ENCODE peak calls at places on chromosomes 4 and X, in five cellular contexts. B, U, F, P and W are unnamed samples.

GRCh38 chrX:49186125-49187027 is at the start of gene PRICKLE3:
- DNase-seq in U (no peak), B (peak; percentile 92), F (peak; percentile 74), P (peak; percentile 84), W (no peak)

GRCh38 chrX:54178100-54178940 is 4.7 kb downstream of the FAM120C start:
- DNase-seq in U (no peak), F (no peak), P (no peak), B (no peak), W (peak; percentile 72)

GRCh38 chr4:13496605-13497004 is 12.5 kb upstream of the RAB28 start:
- DNase-seq in U (no peak), P (no peak), B (no peak), F (peak; percentile 10), W (no peak)

GRCh38 chrX:152086141-152086540 is 52.2 kb downstream of the MAGEA10 start:
- DNase-seq in F (no peak), B (no peak), U (no peak), P (no peak), W (no peak)

GRCh38 chr4:166827167-166827566 is 407.1 kb downstream of the SPOCK3 start:
- DNase-seq in P (no peak), U (no peak), B (no peak), F (no peak), W (no peak)

GRCh38 chr4:10079951-10080873 is 36.4 kb downstream of the WDR1 start:
- DNase-seq in F (no peak), U (no peak), P (no peak), B (no peak), W (no peak)

GRCh38 chr4:81504685-81505598 is 33.2 kb upstream of the RASGEF1B start:
- DNase-seq in P (no peak), B (no peak), U (no peak), F (no peak), W (no peak)

GRCh38 chrX:1207496-1208025 is 4.9 kb downstream of the CRLF2 start:
- DNase-seq in U (no peak), B (no peak), F (no peak), P (no peak), W (no peak)

GRCh38 chr4:112944006-112944405 is 105.4 kb upstream of the ANK2 start:
- DNase-seq in B (no peak), P (no peak), U (no peak), F (no peak), W (no peak)

GRCh38 chrX:11423949-11424348 is 130.7 kb downstream of the AMELX start:
- DNase-seq in U (no peak), B (no peak), P (no peak), F (no peak), W (no peak)

GRCh38 chrX:9279271-9279596 is 185.6 kb upstream of the TBL1X start:
- DNase-seq in B (no peak), U (no peak), P (no peak), F (no peak), W (no peak)

GRCh38 chr4:122503214-122503613 is 46.7 kb upstream of the IL2 start:
- DNase-seq in U (no peak), B (no peak), F (no peak), P (no peak), W (no peak)

GRCh38 chr4:140726776-140727500 is 29.2 kb downstream of the TBC1D9 start:
- DNase-seq in U (no peak), F (no peak), B (no peak), P (no peak), W (peak; percentile 54)

GRCh38 chr4:127782275-127783025 is at the start of gene HSPA4L:
- DNase-seq in U (peak; percentile 63), P (peak; percentile 47), F (peak; percentile 33), B (peak; percentile 74), W (peak; percentile 32)

GRCh38 chr4:76665139-76665538 is 230.1 kb downstream of the SHROOM3 start:
- DNase-seq in U (peak; percentile 82), B (no peak), P (no peak), F (no peak), W (peak; percentile 76)

GRCh38 chr4:87589531-87589930 is 18.8 kb upstream of the DSPP start:
- DNase-seq in B (no peak), U (no peak), F (no peak), P (peak; percentile 52), W (peak; percentile 97)
- H2AFZ ChIP-seq in B (no peak overlapping the region), U (no peak overlapping the region), F (no peak overlapping the region), P (no peak overlapping the region), W (no peak overlapping the region)

DNA sequence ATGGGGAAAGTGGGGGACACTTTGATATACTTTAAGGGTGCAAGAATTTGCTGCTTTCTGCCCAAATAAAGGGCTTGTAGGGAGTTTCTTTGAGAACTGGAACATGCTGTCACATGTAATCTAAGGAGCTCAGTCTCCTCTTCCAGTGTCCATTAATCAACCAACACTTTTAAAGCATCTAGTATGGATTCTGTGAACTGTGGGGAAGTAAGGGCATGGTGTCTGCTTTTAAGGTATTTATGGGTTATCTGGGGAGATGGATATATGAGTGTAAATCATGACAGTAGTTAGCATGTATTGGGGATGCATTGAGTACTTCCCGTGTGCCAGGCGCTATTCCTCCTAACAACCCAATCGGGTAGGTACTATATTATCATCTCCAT is 151.2 kb downstream of the SPRY1 start:
- DNase-seq in B (no peak), U (no peak), P (no peak), F (no peak), W (no peak)
- H2AFZ ChIP-seq in B (no peak overlapping the region), U (peak overlapping the region; percentile 6), P (peak overlapping the region; percentile 57), F (peak overlapping the region; percentile 62), W (no peak overlapping the region)

GRCh38 chr4:2244947-2245786 is 3.2 kb upstream of the HAUS3 start:
- DNase-seq in F (no peak), P (no peak), U (no peak), B (no peak), W (no peak)

GRCh38 chr4:2245787-2246275 is 3.9 kb upstream of the HAUS3 start:
- DNase-seq in P (no peak), F (no peak), B (no peak), U (no peak), W (no peak)

GRCh38 chr4:2241003-2241402 is 918 bp downstream of the HAUS3 start:
- DNase-seq in F (no peak), P (no peak), B (no peak), U (no peak), W (no peak)

GRCh38 chr4:2243682-2244380 is 1.9 kb upstream of the HAUS3 start:
- DNase-seq in B (peak; percentile 72), U (no peak), P (peak; percentile 52), F (no peak), W (no peak)

DNA sequence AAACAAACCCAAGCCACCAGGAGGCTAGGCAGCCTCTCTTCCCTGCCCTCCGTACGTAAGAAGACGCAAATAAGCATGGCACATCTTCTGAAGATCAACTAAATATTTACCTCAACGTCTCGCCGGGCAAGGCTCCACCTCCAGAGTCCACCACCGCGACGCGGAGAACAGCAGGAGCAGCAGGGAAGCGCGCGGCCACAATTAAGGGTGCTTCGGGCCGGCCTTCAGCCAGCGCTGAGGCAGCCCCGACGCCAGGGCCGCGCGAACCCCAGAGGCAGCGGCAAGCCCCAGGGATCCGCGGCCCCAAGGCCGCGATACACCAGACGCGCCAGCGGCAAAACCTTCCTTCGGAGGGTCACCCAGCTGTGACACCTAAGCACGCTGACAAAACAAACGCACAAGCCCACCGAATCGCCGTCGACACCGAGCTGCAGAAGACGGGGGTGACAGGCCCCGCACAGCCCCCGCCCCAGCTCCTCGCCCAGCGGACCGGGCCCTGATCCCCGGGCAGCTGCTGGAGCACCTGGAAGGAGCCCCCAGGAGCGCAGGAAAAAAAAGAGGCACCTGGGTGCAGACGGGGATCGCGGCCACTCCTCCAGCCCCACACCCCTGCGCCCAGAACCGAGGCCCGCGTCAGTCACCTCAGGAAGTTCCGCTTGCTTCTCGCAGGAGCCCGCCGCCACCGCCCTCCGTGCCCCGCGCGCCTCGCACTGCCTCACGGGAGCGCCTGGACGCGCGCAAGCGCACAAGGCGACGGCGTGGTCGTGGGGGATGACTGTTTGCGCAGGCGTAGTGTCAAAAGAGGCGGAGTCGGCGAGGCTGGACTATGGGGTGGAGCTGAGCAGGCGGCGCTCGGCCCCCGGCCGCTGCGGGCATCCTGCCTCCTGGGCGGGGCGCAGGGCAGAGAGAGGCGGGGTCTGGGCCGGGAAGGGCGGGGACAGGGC is at the start of the genes HAUS3 and POLN:
- DNase-seq in B (peak; percentile 99), U (peak; percentile 95), F (peak; percentile 99), P (peak; percentile 99), W (peak; percentile 82)
- H2AFZ ChIP-seq in B (peak within 1 kb of the TSS; percentile 50), U (peak within 1 kb of the TSS; percentile 79), F (peak within 1 kb of the TSS; percentile 92), P (peak within 1 kb of the TSS; percentile 77), W (peak within 1 kb of the TSS; percentile 67)

DNA sequence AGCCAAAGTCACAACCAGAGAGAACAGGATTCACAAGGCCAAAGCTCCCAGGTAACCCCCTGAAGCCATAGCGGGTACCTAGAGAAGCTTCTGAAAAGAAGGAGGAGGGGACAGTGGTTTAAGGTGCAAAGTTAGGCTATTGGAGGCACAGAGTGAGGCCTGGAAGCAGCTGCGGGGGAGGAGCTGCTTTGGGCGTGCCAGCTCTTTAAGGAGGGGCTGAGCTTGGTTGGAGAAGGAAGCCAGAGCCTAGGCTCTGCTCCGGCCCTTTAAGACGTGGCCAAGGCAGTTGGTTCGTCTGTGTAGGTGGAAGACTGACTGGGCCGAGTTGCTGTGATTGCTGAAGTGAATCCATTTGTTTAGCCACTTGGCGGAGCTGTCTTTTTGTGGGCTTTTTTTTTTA is 1.5 kb downstream of the KLF8 start:
- DNase-seq in B (no peak), U (peak; percentile 29), F (no peak), P (peak; percentile 50), W (peak; percentile 0)
- H2AFZ ChIP-seq in B (no peak overlapping the region), U (no peak overlapping the region), F (no peak overlapping the region), P (peak overlapping the region; percentile 68), W (no peak overlapping the region)

GRCh38 chr4:70518716-70519115 is 347 bp downstream of the AMTN start:
- DNase-seq in F (no peak), P (no peak), U (no peak), B (no peak), W (no peak)

GRCh38 chr4:70518269-70518668 is at the start of gene AMTN:
- DNase-seq in B (no peak), F (no peak), P (no peak), U (no peak), W (no peak)

DNA sequence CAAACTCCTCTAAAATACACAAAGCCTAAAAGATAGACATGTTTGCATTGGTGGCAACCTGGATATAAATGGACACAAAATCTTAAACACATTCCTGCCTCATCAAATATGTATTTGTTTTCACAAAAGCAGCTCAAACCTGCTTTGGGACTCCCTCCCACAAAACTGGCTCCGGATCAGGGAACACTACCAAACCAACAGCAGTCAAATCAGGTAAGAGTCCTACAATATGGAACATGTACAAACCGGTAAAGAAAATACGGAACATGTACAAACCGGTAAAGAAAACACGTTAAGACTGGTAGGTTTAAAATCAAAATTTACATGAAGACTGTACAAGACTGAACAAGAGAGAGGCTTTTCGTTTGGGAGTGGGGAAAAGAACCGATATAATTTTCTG is 4.3 kb downstream of the AMTN start:
- DNase-seq in U (no peak), F (no peak), B (no peak), P (no peak), W (no peak)
- H2AFZ ChIP-seq in U (peak overlapping the region; percentile 59), F (no peak overlapping the region), B (no peak overlapping the region), P (no peak overlapping the region), W (no peak overlapping the region)

DNA sequence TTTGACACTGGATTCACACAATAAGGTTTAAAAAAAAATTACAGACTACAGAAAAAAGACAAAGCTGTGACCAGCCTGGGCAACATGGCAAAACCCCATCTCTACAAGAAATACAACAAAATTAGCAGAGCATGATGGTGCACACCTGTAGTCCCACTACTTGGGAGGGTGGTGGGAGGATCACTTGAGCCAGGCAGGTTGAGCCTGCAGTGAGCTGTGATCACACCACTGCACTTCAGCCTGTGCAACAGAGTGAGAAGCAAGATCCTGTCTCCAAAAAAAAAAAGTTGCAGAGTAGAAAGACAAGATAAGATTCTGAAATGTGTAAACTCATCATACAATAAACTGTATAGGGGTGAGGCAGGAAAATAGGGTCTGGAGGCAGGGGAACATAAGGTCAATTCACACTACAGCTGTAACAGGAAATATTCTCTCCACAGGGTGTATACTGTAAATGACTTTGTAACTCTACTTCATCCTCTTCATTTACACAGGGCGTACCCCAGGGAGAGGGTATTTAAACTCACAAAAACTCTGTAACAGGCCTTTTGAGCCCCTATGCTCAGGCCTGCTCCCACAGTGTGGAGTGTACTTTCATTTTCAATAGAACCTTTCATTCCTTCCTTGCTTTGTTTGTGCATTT is 112.6 kb upstream of the MAPK10 start:
- DNase-seq in P (no peak), F (no peak), U (no peak), B (peak; percentile 43), W (no peak)
- H2AFZ ChIP-seq in P (no peak overlapping the region), F (no peak overlapping the region), U (no peak overlapping the region), B (peak overlapping the region; percentile 14), W (no peak overlapping the region)